ENCODE peak calls at places on chromosomes 13 and 19, in nine cellular contexts. C, Q, P, O, E, T, M, Z and H are unnamed samples.

GRCh38 chr13:85334187-85334586 is 465.0 kb downstream of the SLITRK6 start:
- DNase-seq in C (no peak), Q (no peak), P (no peak), O (no peak), E (no peak), T (no peak), M (no peak), Z (no peak), H (no peak)

GRCh38 chr13:37369618-37370017 is 228.9 kb downstream of the POSTN start:
- DNase-seq in C (no peak), Q (peak), P (no peak), O (no peak), E (peak), T (no peak), M (peak), Z (no peak), H (no peak)

GRCh38 chr13:46149272-46150133 is 32.5 kb downstream of the LCP1 start:
- DNase-seq in C (no peak), Q (peak), P (no peak), O (no peak), E (no peak), T (no peak), M (no peak), Z (no peak), H (peak)

GRCh38 chr19:40663712-40664692 is 26.4 kb downstream of the NUMBL start:
- DNase-seq in C (no peak), Q (no peak), P (no peak), O (no peak), E (no peak), T (no peak), M (peak), Z (peak), H (peak)

GRCh38 chr13:48730971-48731658 is 77.4 kb downstream of the CYSLTR2 start:
- DNase-seq in C (peak), Q (peak), P (no peak), O (no peak), E (peak), T (no peak), M (peak), Z (no peak), H (no peak)

GRCh38 chr13:100514788-100515409 is 73.7 kb downstream of the GGACT start:
- DNase-seq in C (peak), Q (peak), P (peak), O (peak), E (peak), T (peak), M (peak), Z (peak), H (peak)

GRCh38 chr19:38247734-38248268 is 8.4 kb downstream of the PPP1R14A start:
- DNase-seq in C (no peak), Q (peak), P (peak), O (no peak), E (no peak), T (no peak), M (no peak), Z (no peak), H (no peak)

GRCh38 chr13:36913463-36913862 is 6.6 kb downstream of the SMAD9 start:
- DNase-seq in C (no peak), Q (no peak), P (no peak), O (no peak), E (no peak), T (no peak), M (no peak), Z (no peak), H (no peak)

GRCh38 chr19:4278460-4278901 is 585 bp upstream of the SHD start:
- DNase-seq in C (peak), Q (no peak), P (no peak), O (no peak), E (no peak), T (no peak), M (no peak), Z (no peak), H (no peak)

GRCh38 chr19:49983645-49984229 is 22.8 kb upstream of the SIGLEC11 start:
- DNase-seq in C (peak), Q (peak), P (peak), O (peak), E (peak), T (peak), M (no peak), Z (peak), H (peak)

GRCh38 chr19:38952395-38953165 is 21.8 kb downstream of the MRPS12 start:
- DNase-seq in C (peak), Q (no peak), P (peak), O (no peak), E (no peak), T (peak), M (no peak), Z (no peak), H (peak)

GRCh38 chr13:45875951-45876350 is 24.4 kb upstream of the SIAH3 start:
- DNase-seq in C (no peak), Q (no peak), P (no peak), O (no peak), E (no peak), T (no peak), M (no peak), Z (no peak), H (peak)

GRCh38 chr19:31698352-31698751 is 349.1 kb upstream of the TSHZ3 start:
- DNase-seq in C (peak), Q (no peak), P (no peak), O (no peak), E (no peak), T (no peak), M (no peak), Z (no peak), H (no peak)

GRCh38 chr19:31693870-31694269 is 344.6 kb upstream of the TSHZ3 start:
- DNase-seq in C (no peak), Q (no peak), P (no peak), O (no peak), E (no peak), T (no peak), M (no peak), Z (no peak), H (no peak)

GRCh38 chr19:31694761-31695160 is 345.5 kb upstream of the TSHZ3 start:
- DNase-seq in C (no peak), Q (no peak), P (no peak), O (no peak), E (no peak), T (no peak), M (no peak), Z (no peak), H (no peak)

GRCh38 chr19:31693131-31693700 is 344.0 kb upstream of the TSHZ3 start:
- DNase-seq in C (no peak), Q (no peak), P (no peak), O (no peak), E (no peak), T (no peak), M (no peak), Z (no peak), H (no peak)
- TF ChIP-seq CTCF in C (no peak), Q (no peak), P (no peak), O (no peak), E (no peak), T (no peak), M (no peak), Z (no peak), H (no peak)

DNA sequence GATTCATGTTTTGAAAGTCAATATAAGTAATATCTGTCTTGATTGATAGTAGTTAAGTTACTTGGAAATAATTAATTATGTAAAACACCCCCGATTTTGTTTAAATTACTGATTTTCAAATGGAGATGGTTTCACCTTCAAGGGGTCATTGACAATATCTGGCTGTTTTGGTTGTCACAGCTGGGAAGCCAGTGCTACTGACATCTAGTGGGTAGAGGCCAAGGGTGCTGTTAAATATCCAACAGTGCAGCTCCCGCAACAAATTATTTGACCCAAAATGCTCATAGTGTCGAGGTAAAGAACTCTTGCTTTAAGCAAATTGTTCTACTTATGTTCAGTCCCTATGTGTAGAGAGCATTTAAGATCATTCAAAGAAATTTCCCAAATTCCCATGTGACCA is 50.6 kb upstream of the PCDH20 start:
- DNase-seq in C (peak), Q (no peak), P (no peak), O (no peak), E (no peak), T (no peak), M (no peak), Z (no peak), H (peak)
- TF ChIP-seq CTCF in C (peak), Q (no peak), P (no peak), O (no peak), E (no peak), T (no peak), M (no peak), Z (no peak), H (no peak)

GRCh38 chr13:33178197-33178699 is 107.3 kb downstream of the STARD13 start:
- DNase-seq in C (no peak), Q (peak), P (no peak), O (no peak), E (peak), T (no peak), M (no peak), Z (no peak), H (no peak)
- TF ChIP-seq CTCF in C (no peak), Q (no peak), P (no peak), O (no peak), E (no peak), T (no peak), M (no peak), Z (no peak), H (no peak)

DNA sequence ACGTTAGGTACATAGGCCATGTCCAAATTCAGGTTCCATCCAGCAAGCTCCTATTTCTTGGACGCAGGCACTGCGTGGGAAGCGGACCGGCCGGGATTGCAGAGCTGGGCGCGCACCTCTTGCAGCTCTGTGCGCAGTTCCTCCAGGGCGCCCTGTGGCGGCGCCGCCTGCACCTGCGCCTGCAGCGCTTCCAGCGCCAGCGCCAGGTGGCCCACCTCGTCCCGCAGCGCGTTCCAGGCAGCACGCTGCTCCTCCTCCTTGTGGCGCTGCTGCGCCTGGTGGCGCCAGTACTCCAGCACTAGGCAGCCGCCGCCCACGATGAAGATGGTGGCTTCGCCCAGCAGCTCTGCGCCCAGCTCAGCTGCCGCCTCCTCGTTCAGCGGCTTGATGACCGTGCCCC is 31.1 kb downstream of the OPA3 start:
- DNase-seq in C (peak), Q (no peak), P (peak), O (peak), E (no peak), T (no peak), M (no peak), Z (no peak), H (no peak)
- TF ChIP-seq CTCF in C (peak), Q (no peak), P (peak), O (no peak), E (no peak), T (no peak), M (no peak), Z (peak), H (no peak)

GRCh38 chr19:12873891-12874745 is 7.1 kb downstream of the DNASE2 start:
- DNase-seq in C (no peak), Q (no peak), P (no peak), O (no peak), E (no peak), T (no peak), M (no peak), Z (no peak), H (no peak)

GRCh38 chr19:12875086-12875485 is 6.2 kb downstream of the DNASE2 start:
- DNase-seq in C (no peak), Q (no peak), P (no peak), O (no peak), E (no peak), T (no peak), M (no peak), Z (no peak), H (no peak)

GRCh38 chr19:12871681-12872080 is 9.6 kb downstream of the DNASE2 start:
- DNase-seq in C (no peak), Q (no peak), P (no peak), O (no peak), E (no peak), T (no peak), M (no peak), Z (no peak), H (no peak)

GRCh38 chr19:12872255-12872654 is 9.0 kb downstream of the DNASE2 start:
- DNase-seq in C (no peak), Q (no peak), P (no peak), O (no peak), E (no peak), T (no peak), M (no peak), Z (no peak), H (no peak)

DNA sequence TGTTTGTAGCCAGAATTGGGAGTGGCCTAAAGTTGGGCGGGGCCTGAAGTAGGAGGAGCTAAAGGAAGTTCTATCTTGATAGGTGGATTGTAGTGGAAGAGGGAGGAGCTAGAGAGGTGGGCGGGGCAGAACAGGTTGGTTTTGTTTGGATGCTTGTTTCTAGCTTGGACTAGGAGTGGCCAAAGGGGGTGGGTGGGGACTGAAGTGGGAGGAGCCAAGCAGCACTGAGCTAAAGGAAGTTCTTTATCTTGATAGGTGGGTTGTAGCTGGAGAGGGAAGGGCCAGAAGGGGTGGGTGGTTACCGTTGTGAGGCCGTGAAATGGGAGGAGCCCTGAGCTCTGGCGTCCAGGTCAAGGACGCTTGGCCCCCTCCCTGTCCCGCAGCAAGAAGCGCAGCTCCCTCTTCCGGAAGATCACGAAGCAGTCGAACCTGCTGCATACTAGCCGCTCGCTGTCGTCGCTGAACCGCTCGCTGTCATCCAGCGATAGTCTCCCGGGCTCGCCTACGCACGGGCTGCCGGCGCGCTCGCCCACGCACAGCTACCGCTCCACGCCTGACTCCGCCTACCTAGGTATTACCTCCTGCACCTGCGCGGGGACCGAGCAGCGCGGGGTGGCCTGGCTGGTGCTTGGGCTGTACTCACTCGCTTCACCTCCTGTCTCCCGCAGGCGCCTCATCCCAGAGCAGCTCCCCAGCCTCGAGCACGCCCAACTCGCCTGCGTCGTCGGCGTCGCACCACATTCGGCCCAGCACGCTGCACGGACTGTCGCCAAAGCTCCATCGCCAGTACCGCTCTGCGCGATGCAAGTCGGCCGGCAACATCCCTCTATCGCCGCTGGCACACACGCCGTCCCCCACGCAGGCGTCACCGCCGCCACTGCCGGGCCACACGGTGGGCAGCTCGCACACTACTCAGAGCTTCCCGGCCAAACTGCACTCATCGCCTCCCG is 8.0 kb downstream of the DNASE2 start:
- DNase-seq in C (peak), Q (peak), P (peak), O (peak), E (peak), T (peak), M (no peak), Z (peak), H (peak)
- TF ChIP-seq CTCF in C (no peak), Q (no peak), P (peak), O (no peak), E (no peak), T (no peak), M (no peak), Z (no peak), H (no peak)

GRCh38 chr13:39777527-39778061 is 122.1 kb downstream of the COG6 start:
- DNase-seq in C (peak), Q (peak), P (no peak), O (no peak), E (peak), T (peak), M (peak), Z (no peak), H (peak)
- TF ChIP-seq CTCF in C (peak), Q (peak), P (peak), O (no peak), E (peak), T (peak), M (peak), Z (peak), H (peak)

GRCh38 chr19:21688464-21688863 is 78.9 kb downstream of the ZNF100 start:
- DNase-seq in C (no peak), Q (no peak), P (no peak), O (no peak), E (no peak), T (no peak), M (no peak), Z (no peak), H (no peak)
- TF ChIP-seq CTCF in C (no peak), Q (no peak), P (no peak), O (no peak), E (no peak), T (no peak), M (no peak), Z (no peak), H (no peak)